ENCODE peak calls at places on chromosomes 3 and 15, in four cellular contexts. M is HFFc6; N is ELF-1; K is effector memory CD8-positive, alpha-beta T cell. G is an unnamed sample.

GRCh38 chr15:33022629-33023028 is 171.9 kb downstream of the FMN1 start:
- DNase-seq in M (peak), N (peak), K (no peak), G (peak)

GRCh38 chr15:56719021-56719612 is 14.2 kb downstream of the ZNF280D start:
- DNase-seq in K (no peak), M (no peak), N (no peak), G (no peak)

GRCh38 chr3:106229495-106230278 is 360.9 kb upstream of the CBLB start:
- DNase-seq in N (no peak), M (no peak), K (no peak), G (no peak)

GRCh38 chr3:100426029-100426682 is 24.8 kb downstream of the LNP1 start:
- DNase-seq in N (peak), K (no peak), M (no peak), G (no peak)

GRCh38 chr3:59698091-59698490 is 648.3 kb upstream of the CFAP20DC start:
- DNase-seq in K (no peak), N (no peak), M (no peak), G (peak)

GRCh38 chr3:136277634-136278033 is 27.5 kb downstream of the PCCB start:
- DNase-seq in N (peak), M (no peak), K (no peak), G (peak)

GRCh38 chr3:50350213-50350526 is 405 bp downstream of the NPRL2 start:
- DNase-seq in K (no peak), N (no peak), M (no peak), G (no peak)

GRCh38 chr3:56484096-56484495 is 15.8 kb upstream of the ERC2 start:
- DNase-seq in K (no peak), M (no peak), N (no peak), G (no peak)

GRCh38 chr15:57427367-57427821 is 51.1 kb downstream of the CGNL1 start:
- DNase-seq in N (peak), K (no peak), M (peak), G (no peak)

GRCh38 chr3:114879059-114880031 is 267.7 kb downstream of the ZBTB20 start:
- DNase-seq in M (peak), N (no peak), K (no peak), G (peak)